ENCODE peak calls at places on chromosomes 2 and 18, in eight cellular contexts. One of them, this sample, is unnamed.

GRCh38 chr2:96867756-96868554 is 1.9 kb downstream of the SEMA4C start:
- DNase-seq in foreskin fibroblast: no peak
- DNase-seq in AG08396: no peak
- DNase-seq in activated CD4-positive, CD25-positive, alpha-beta regulatory T cell: no peak
- DNase-seq in NCI-H146: no peak
- DNase-seq in kidney epithelial cell: no peak
- DNase-seq in sigmoid colon: peak; percentile 65
- DNase-seq in D341Med: no peak
- DNase-seq in this sample: no peak

GRCh38 chr18:76548541-76548940 is 53.5 kb upstream of the ZNF516 start:
- DNase-seq in foreskin fibroblast: no peak
- DNase-seq in AG08396: no peak
- DNase-seq in activated CD4-positive, CD25-positive, alpha-beta regulatory T cell: no peak
- DNase-seq in NCI-H146: no peak
- DNase-seq in kidney epithelial cell: no peak
- DNase-seq in sigmoid colon: no peak
- DNase-seq in D341Med: no peak
- DNase-seq in this sample: peak; percentile 34

GRCh38 chr2:120384486-120385354 is 38.8 kb downstream of the INHBB start:
- DNase-seq in foreskin fibroblast: no peak
- DNase-seq in AG08396: no peak
- DNase-seq in activated CD4-positive, CD25-positive, alpha-beta regulatory T cell: no peak
- DNase-seq in NCI-H146: no peak
- DNase-seq in kidney epithelial cell: no peak
- DNase-seq in sigmoid colon: peak; percentile 54
- DNase-seq in D341Med: no peak
- DNase-seq in this sample: peak; percentile 35

GRCh38 chr2:660477-661214 is 16.6 kb downstream of the TMEM18 start:
- DNase-seq in foreskin fibroblast: no peak
- DNase-seq in AG08396: no peak
- DNase-seq in activated CD4-positive, CD25-positive, alpha-beta regulatory T cell: no peak
- DNase-seq in NCI-H146: peak; percentile 38
- DNase-seq in kidney epithelial cell: no peak
- DNase-seq in sigmoid colon: no peak
- DNase-seq in D341Med: no peak
- DNase-seq in this sample: no peak

GRCh38 chr2:211766689-211767088 is 771.9 kb downstream of the ERBB4 start:
- DNase-seq in foreskin fibroblast: no peak
- DNase-seq in AG08396: no peak
- DNase-seq in activated CD4-positive, CD25-positive, alpha-beta regulatory T cell: no peak
- DNase-seq in NCI-H146: peak; percentile 33
- DNase-seq in kidney epithelial cell: no peak
- DNase-seq in sigmoid colon: no peak
- DNase-seq in D341Med: no peak
- DNase-seq in this sample: peak; percentile 66

GRCh38 chr2:180322781-180323180 is 315.7 kb upstream of the CWC22 start:
- DNase-seq in foreskin fibroblast: peak; percentile 6
- DNase-seq in AG08396: no peak
- DNase-seq in activated CD4-positive, CD25-positive, alpha-beta regulatory T cell: no peak
- DNase-seq in NCI-H146: no peak
- DNase-seq in kidney epithelial cell: no peak
- DNase-seq in sigmoid colon: no peak
- DNase-seq in D341Med: no peak
- DNase-seq in this sample: no peak

GRCh38 chr2:57497489-57498096 is 549.0 kb upstream of the VRK2 start:
- DNase-seq in foreskin fibroblast: peak; percentile 3
- DNase-seq in AG08396: peak; percentile 30
- DNase-seq in activated CD4-positive, CD25-positive, alpha-beta regulatory T cell: no peak
- DNase-seq in NCI-H146: peak; percentile 42
- DNase-seq in kidney epithelial cell: no peak
- DNase-seq in sigmoid colon: no peak
- DNase-seq in D341Med: peak; percentile 58
- DNase-seq in this sample: no peak

GRCh38 chr2:215436705-215437570 is 1.1 kb upstream of the FN1 start:
- DNase-seq in foreskin fibroblast: no peak
- DNase-seq in AG08396: no peak
- DNase-seq in activated CD4-positive, CD25-positive, alpha-beta regulatory T cell: no peak
- DNase-seq in NCI-H146: no peak
- DNase-seq in kidney epithelial cell: no peak
- DNase-seq in sigmoid colon: no peak
- DNase-seq in D341Med: peak; percentile 38
- DNase-seq in this sample: no peak

GRCh38 chr2:237322564-237322963 is 91.4 kb downstream of the COL6A3 start:
- DNase-seq in foreskin fibroblast: no peak
- DNase-seq in AG08396: no peak
- DNase-seq in activated CD4-positive, CD25-positive, alpha-beta regulatory T cell: no peak
- DNase-seq in NCI-H146: peak; percentile 12
- DNase-seq in kidney epithelial cell: no peak
- DNase-seq in sigmoid colon: no peak
- DNase-seq in D341Med: no peak
- DNase-seq in this sample: no peak

GRCh38 chr2:11122380-11122779 is 32.9 kb upstream of the SLC66A3 start:
- DNase-seq in foreskin fibroblast: no peak
- DNase-seq in AG08396: no peak
- DNase-seq in activated CD4-positive, CD25-positive, alpha-beta regulatory T cell: no peak
- DNase-seq in NCI-H146: no peak
- DNase-seq in kidney epithelial cell: no peak
- DNase-seq in sigmoid colon: no peak
- DNase-seq in D341Med: no peak
- DNase-seq in this sample: no peak

GRCh38 chr18:11883153-11883552 is 25.0 kb downstream of the MPPE1 start:
- DNase-seq in foreskin fibroblast: no peak
- DNase-seq in AG08396: peak; percentile 31
- DNase-seq in activated CD4-positive, CD25-positive, alpha-beta regulatory T cell: no peak
- DNase-seq in NCI-H146: no peak
- DNase-seq in kidney epithelial cell: no peak
- DNase-seq in sigmoid colon: no peak
- DNase-seq in D341Med: no peak
- DNase-seq in this sample: no peak

GRCh38 chr18:44849361-44849760 is 168.7 kb downstream of the SETBP1 start:
- DNase-seq in foreskin fibroblast: no peak
- DNase-seq in AG08396: no peak
- DNase-seq in activated CD4-positive, CD25-positive, alpha-beta regulatory T cell: no peak
- DNase-seq in NCI-H146: no peak
- DNase-seq in kidney epithelial cell: no peak
- DNase-seq in sigmoid colon: no peak
- DNase-seq in D341Med: no peak
- DNase-seq in this sample: no peak

GRCh38 chr2:36562973-36563532 is 34.9 kb downstream of the FEZ2 start:
- DNase-seq in foreskin fibroblast: peak; percentile 63
- DNase-seq in AG08396: no peak
- DNase-seq in activated CD4-positive, CD25-positive, alpha-beta regulatory T cell: no peak
- DNase-seq in NCI-H146: no peak
- DNase-seq in kidney epithelial cell: no peak
- DNase-seq in sigmoid colon: no peak
- DNase-seq in D341Med: no peak
- DNase-seq in this sample: no peak

GRCh38 chr2:27177441-27178351 is 28.9 kb downstream of the TCF23 start:
- DNase-seq in foreskin fibroblast: no peak
- DNase-seq in AG08396: no peak
- DNase-seq in activated CD4-positive, CD25-positive, alpha-beta regulatory T cell: no peak
- DNase-seq in NCI-H146: no peak
- DNase-seq in kidney epithelial cell: no peak
- DNase-seq in sigmoid colon: no peak
- DNase-seq in D341Med: no peak
- DNase-seq in this sample: no peak

GRCh38 chr2:154452906-154453493 is 245.5 kb upstream of the KCNJ3 start:
- DNase-seq in foreskin fibroblast: no peak
- DNase-seq in AG08396: no peak
- DNase-seq in activated CD4-positive, CD25-positive, alpha-beta regulatory T cell: no peak
- DNase-seq in NCI-H146: peak; percentile 13
- DNase-seq in kidney epithelial cell: peak; percentile 7
- DNase-seq in sigmoid colon: no peak
- DNase-seq in D341Med: peak; percentile 21
- DNase-seq in this sample: no peak

GRCh38 chr18:35938562-35938961 is 33.9 kb upstream of the RMP24 start:
- DNase-seq in foreskin fibroblast: no peak
- DNase-seq in AG08396: no peak
- DNase-seq in activated CD4-positive, CD25-positive, alpha-beta regulatory T cell: no peak
- DNase-seq in NCI-H146: no peak
- DNase-seq in kidney epithelial cell: no peak
- DNase-seq in sigmoid colon: no peak
- DNase-seq in D341Med: no peak
- DNase-seq in this sample: no peak

This sample was measured in upper lobe of right lung.